ENCODE peak calls at places on chromosomes 7 and 10, in four cellular contexts. N, I, Y and K are unnamed samples.

GRCh38 chr7:82167568-82168314 is 275.8 kb downstream of the CACNA2D1 start:
- DNase-seq in I (no peak), N (no peak), Y (no peak), K (no peak)

GRCh38 chr7:137546671-137547070 is 203.1 kb upstream of the PTN start:
- DNase-seq in Y (no peak), N (no peak), I (no peak), K (no peak)

GRCh38 chr7:108442039-108442568 is 14.1 kb downstream of the NRCAM start:
- DNase-seq in Y (no peak), N (no peak), I (no peak), K (no peak)

GRCh38 chr10:71326464-71326881 is 7.4 kb downstream of the SLC29A3 start:
- DNase-seq in Y (no peak), N (no peak), I (no peak), K (no peak)

GRCh38 chr7:81616951-81617350 is 152.9 kb downstream of the HGF start:
- DNase-seq in N (no peak), I (no peak), Y (no peak), K (peak)

GRCh38 chr10:239109-239508 is 103.9 kb downstream of the ZMYND11 start:
- DNase-seq in N (no peak), Y (no peak), I (no peak), K (no peak)

GRCh38 chr10:13971586-13972475 is 358.9 kb downstream of the FRMD4A start:
- DNase-seq in I (no peak), N (no peak), Y (no peak), K (no peak)

GRCh38 chr7:94908204-94909022 is 1.0 kb downstream of the PPP1R9A start:
- DNase-seq in Y (no peak), N (peak), I (peak), K (no peak)

GRCh38 chr7:66905243-66905642 is 15.8 kb upstream of the TMEM248 start:
- DNase-seq in I (no peak), Y (no peak), N (no peak), K (no peak)

GRCh38 chr7:151793531-151793935 is 83.4 kb downstream of the PRKAG2 start:
- DNase-seq in Y (no peak), N (no peak), I (no peak), K (no peak)

GRCh38 chr7:29574659-29575058 is 11.0 kb downstream of the PRR15 start:
- DNase-seq in Y (no peak), I (no peak), N (no peak), K (no peak)

GRCh38 chr10:232878-233277 is 97.6 kb downstream of the ZMYND11 start:
- DNase-seq in Y (no peak), I (no peak), N (no peak), K (no peak)

GRCh38 chr10:98253499-98253898 is 14.5 kb downstream of the LOXL4 start:
- DNase-seq in Y (no peak), N (no peak), I (no peak), K (no peak)

GRCh38 chr10:74227697-74228424 is 76.8 kb downstream of the ADK start:
- DNase-seq in Y (no peak), N (no peak), I (no peak), K (peak)

GRCh38 chr10:121698336-121698735 is 100.1 kb upstream of the FGFR2 start:
- DNase-seq in N (no peak), Y (no peak), I (no peak), K (no peak)

GRCh38 chr10:16996530-16996964 is 133.1 kb downstream of the CUBN start:
- DNase-seq in N (no peak), I (no peak), Y (peak), K (no peak)

GRCh38 chr10:128095023-128095752 is 31.0 kb downstream of the MKI67 start:
- DNase-seq in I (no peak), N (no peak), Y (no peak), K (no peak)

GRCh38 chr7:17963281-17963680 is 23.0 kb upstream of the SNX13 start:
- DNase-seq in N (peak), Y (no peak), I (no peak), K (no peak)

GRCh38 chr10:81843042-81843441 is 32.0 kb upstream of the NRG3 start:
- DNase-seq in N (no peak), Y (no peak), I (no peak), K (no peak)

GRCh38 chr10:106941297-106942034 is 223.0 kb downstream of the SORCS1 start:
- DNase-seq in N (no peak), Y (no peak), I (no peak), K (no peak)

GRCh38 chr10:77504196-77504869 is 133.3 kb downstream of the KCNMA1 start:
- DNase-seq in N (no peak), I (no peak), Y (no peak), K (no peak)

GRCh38 chr7:150753826-150754603 is 16.8 kb downstream of the GIMAP5 start:
- DNase-seq in Y (peak), N (peak), I (no peak), K (no peak)

GRCh38 chr10:45408421-45409319 is 34.7 kb downstream of the ALOX5 start:
- DNase-seq in I (no peak), N (no peak), Y (no peak), K (no peak)

GRCh38 chr7:39086638-39087360 is 109.1 kb downstream of the POU6F2 start:
- DNase-seq in N (no peak), Y (no peak), I (no peak), K (no peak)

GRCh38 chr7:39073432-39073831 is 95.7 kb downstream of the POU6F2 start:
- DNase-seq in I (no peak), Y (no peak), N (no peak), K (no peak)

GRCh38 chr10:130022501-130023299 is 58.6 kb upstream of the EBF3 start:
- DNase-seq in N (no peak), I (no peak), Y (no peak), K (no peak)

DNA sequence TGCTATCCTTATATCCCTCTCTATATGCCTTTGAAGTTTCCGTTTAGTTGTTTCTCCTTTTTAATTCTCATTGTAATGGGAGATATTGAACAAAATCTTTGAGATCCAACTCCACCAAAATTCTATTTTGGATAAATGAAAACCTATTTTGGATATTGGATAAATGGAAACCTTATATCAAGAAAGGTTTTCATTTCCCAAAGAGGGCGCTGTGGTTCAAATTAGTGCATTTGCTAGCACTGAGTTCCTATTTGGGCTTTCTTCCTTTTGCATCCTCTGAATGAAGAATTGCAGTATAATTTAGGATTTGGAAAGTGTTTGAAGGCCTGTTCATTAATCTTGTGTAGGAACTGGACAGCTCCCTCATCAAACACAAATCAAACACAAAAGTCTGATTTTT is 80.7 kb upstream of the KLF14 start:
- DNase-seq in I (no peak), N (no peak), Y (no peak), K (no peak)
- TF ChIP-seq BRCA1 in I (no peak), N (no peak), Y (no peak), K (no peak)

GRCh38 chr10:113126506-113127192 is 176.6 kb downstream of the TCF7L2 start:
- DNase-seq in I (no peak), Y (peak), N (peak), K (no peak)
- TF ChIP-seq ZNF274 in I (no peak), Y (no peak), N (no peak), K (no peak)

GRCh38 chr7:119482209-119482608 is 790.8 kb upstream of the KCND2 start:
- DNase-seq in I (peak), N (peak), Y (no peak), K (peak)
- TF ChIP-seq SP1 in I (peak), N (no peak), Y (no peak), K (no peak)

GRCh38 chr10:62268027-62268398 is 631 bp downstream of the RTKN2 start:
- DNase-seq in Y (no peak), I (no peak), N (no peak), K (no peak)
- TF ChIP-seq BRCA1 in Y (no peak), I (no peak), N (no peak), K (no peak)

GRCh38 chr10:24993237-24993958 is 22.6 kb downstream of the ENKUR start:
- DNase-seq in Y (no peak), N (no peak), I (no peak), K (no peak)
- TF ChIP-seq ZNF274 in Y (no peak), N (no peak), I (no peak), K (no peak)

GRCh38 chr10:133394801-133395221 is 854 bp downstream of the MTG1 start:
- DNase-seq in N (no peak), I (no peak), Y (peak), K (no peak)
- TF ChIP-seq SP1 in N (no peak), I (no peak), Y (no peak), K (no peak)

GRCh38 chr7:102432476-102433318 is 678 bp upstream of the ORAI2 start:
- DNase-seq in I (no peak), Y (peak), N (no peak), K (no peak)
- TF ChIP-seq BRCA1 in I (no peak), Y (no peak), N (no peak), K (no peak)

DNA sequence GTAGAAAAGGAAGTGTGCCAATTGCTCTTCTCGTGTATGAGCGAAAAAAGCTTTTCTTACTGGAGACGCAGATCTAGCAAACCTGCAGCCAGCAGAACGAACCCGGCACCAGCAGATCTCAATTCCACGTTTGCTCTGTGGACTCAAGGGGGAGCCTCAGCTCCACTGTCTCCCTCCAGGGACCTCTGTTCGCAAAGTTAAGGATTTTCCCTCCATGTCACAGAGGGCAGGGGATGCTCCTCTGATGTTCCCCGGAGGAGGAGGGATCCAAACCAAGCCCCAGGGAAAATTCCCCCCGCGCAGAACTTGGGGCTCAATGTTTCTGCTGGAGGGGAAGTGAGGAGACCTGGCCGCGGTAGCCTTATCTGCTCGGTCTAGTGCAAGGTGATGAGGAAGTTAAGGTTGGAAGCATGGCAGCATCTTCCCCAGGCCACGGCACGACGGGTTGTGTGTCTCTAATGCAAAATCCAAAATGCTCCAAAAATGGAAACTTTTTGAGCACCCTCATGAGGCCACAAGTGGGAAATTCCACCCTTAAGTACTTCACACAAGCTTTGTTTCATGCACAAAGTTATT is 9.0 kb downstream of the IQCE start:
- DNase-seq in Y (no peak), N (peak), I (peak), K (no peak)
- TF ChIP-seq ZNF274 in Y (no peak), N (no peak), I (no peak), K (no peak)